ENCODE peak calls at places on chromosome 17, in five cellular contexts. N is A549, Z is stomach, X is heart right ventricle, E is GM23338. F is an unnamed sample.

GRCh38 chr17:48149174-48150106 is 41.9 kb downstream of the SNX11 start:
- DNase-seq in N (no peak), Z (no peak), X (no peak), E (peak; percentile 85), F (no peak)

GRCh38 chr17:77064608-77065007 is 76.2 kb upstream of the SEC14L1 start:
- DNase-seq in N (no peak), Z (no peak), X (no peak), E (no peak), F (no peak)

GRCh38 chr17:63696381-63696961 is 3.5 kb downstream of the LIMD2 start:
- DNase-seq in N (peak; percentile 65), Z (peak; percentile 27), X (no peak), E (peak; percentile 90), F (no peak)

GRCh38 chr17:27840688-27841087 is 40.4 kb upstream of the NOS2 start:
- DNase-seq in N (no peak), Z (no peak), X (no peak), E (no peak), F (no peak)

GRCh38 chr17:8585911-8586310 is 44.6 kb downstream of the MYH10 start:
- DNase-seq in N (no peak), Z (no peak), X (no peak), E (no peak), F (no peak)

GRCh38 chr17:70168979-70169706 is at the start of gene KCNJ2:
- DNase-seq in N (peak; percentile 85), Z (peak; percentile 92), X (peak; percentile 88), E (peak; percentile 91), F (no peak)

GRCh38 chr17:3026125-3026855 is 37.1 kb downstream of the OR1D5 start:
- DNase-seq in N (no peak), Z (no peak), X (no peak), E (no peak), F (no peak)

GRCh38 chr17:33073416-33073815 is 81.8 kb downstream of the SPACA3 start:
- DNase-seq in N (no peak), Z (no peak), X (no peak), E (no peak), F (no peak)

GRCh38 chr17:59165933-59166342 is 10.4 kb downstream of the PRR11 start:
- DNase-seq in N (peak; percentile 68), Z (peak; percentile 47), X (no peak), E (peak; percentile 89), F (peak; percentile 37)

GRCh38 chr17:34226011-34226410 is 29.1 kb upstream of the CCL2 start:
- DNase-seq in N (no peak), Z (no peak), X (no peak), E (no peak), F (no peak)

GRCh38 chr17:69592692-69593350 is 178.3 kb downstream of the MAP2K6 start:
- DNase-seq in N (no peak), Z (no peak), X (no peak), E (no peak), F (no peak)

GRCh38 chr17:58534331-58534730 is 19.9 kb upstream of the MTMR4 start:
- DNase-seq in N (no peak), Z (no peak), X (no peak), E (peak; percentile 38), F (no peak)

GRCh38 chr17:11880714-11881113 is 116.6 kb downstream of the ZNF18 start:
- DNase-seq in N (peak; percentile 33), Z (no peak), X (peak; percentile 7), E (no peak), F (no peak)

GRCh38 chr17:27520571-27521185 is 64.4 kb downstream of the KSR1 start:
- DNase-seq in N (no peak), Z (no peak), X (no peak), E (no peak), F (no peak)

GRCh38 chr17:71527311-71527710 is 593.5 kb upstream of the SOX9 start:
- DNase-seq in N (no peak), Z (no peak), X (no peak), E (no peak), F (no peak)

GRCh38 chr17:10777890-10778289 is 26.0 kb downstream of the TMEM238L start:
- DNase-seq in N (no peak), Z (peak; percentile 31), X (no peak), E (no peak), F (no peak)

GRCh38 chr17:60077672-60078519 is 825 bp downstream of the HEATR6 start:
- DNase-seq in N (no peak), Z (no peak), X (no peak), E (no peak), F (no peak)

GRCh38 chr17:40315678-40316570 is 6.9 kb downstream of the RARA start:
- DNase-seq in N (no peak), Z (peak; percentile 25), X (no peak), E (no peak), F (no peak)

GRCh38 chr17:40314557-40314953 is 5.6 kb downstream of the RARA start:
- DNase-seq in N (peak; percentile 99), Z (peak; percentile 95), X (peak; percentile 82), E (no peak), F (no peak)

GRCh38 chr17:40316571-40317344 is 7.8 kb downstream of the RARA start:
- DNase-seq in N (peak; percentile 82), Z (peak; percentile 45), X (peak; percentile 81), E (peak; percentile 85), F (no peak)

GRCh38 chr17:40313660-40314556 is 4.9 kb downstream of the RARA start:
- DNase-seq in N (no peak), Z (no peak), X (no peak), E (no peak), F (no peak)

DNA sequence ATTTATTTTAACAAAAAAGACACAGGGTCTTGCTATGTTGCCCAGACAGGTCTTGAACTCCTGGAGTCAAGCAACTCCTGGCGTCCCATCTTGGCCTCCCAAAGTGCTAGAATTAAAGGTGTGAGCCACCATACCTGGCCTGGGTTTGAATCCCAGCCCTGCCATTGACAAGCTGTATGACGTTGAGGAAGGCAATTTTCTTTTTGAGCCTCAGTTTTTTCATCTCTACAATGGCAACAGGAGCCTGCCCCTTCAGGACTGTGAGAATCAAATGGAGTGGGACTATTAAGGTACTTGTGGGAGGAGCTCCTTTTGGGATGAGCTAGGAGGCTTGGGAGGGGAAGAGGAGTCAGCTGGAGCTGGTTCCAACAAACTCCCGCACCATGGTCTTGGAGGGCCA is 6.2 kb downstream of the RARA start:
- DNase-seq in N (no peak), Z (peak; percentile 17), X (no peak), E (no peak), F (no peak)
- H3K4me1 ChIP-seq in N (peaks cover 86% of the 10 kb centered on the region), Z (peaks cover 96% of the 10 kb centered on the region), X (peaks cover 94% of the 10 kb centered on the region), E (peaks cover 26% of the 10 kb centered on the region), F (peaks cover 8% of the 10 kb centered on the region)

GRCh38 chr17:65046236-65046635 is 10.3 kb downstream of the GNA13 start:
- DNase-seq in N (no peak), Z (no peak), X (no peak), E (no peak), F (no peak)
- H3K4me1 ChIP-seq in N (peaks cover 12% of the 10 kb centered on the region), Z (peaks cover 92% of the 10 kb centered on the region), X (peaks cover 61% of the 10 kb centered on the region), E (peaks cover 8% of the 10 kb centered on the region), F (no peaks in the 10 kb centered on the region)

GRCh38 chr17:18185832-18186231 is 2.2 kb downstream of the ALKBH5 start:
- DNase-seq in N (no peak), Z (no peak), X (no peak), E (no peak), F (no peak)

GRCh38 chr17:18186271-18186982 is 2.8 kb downstream of the ALKBH5 start:
- DNase-seq in N (no peak), Z (no peak), X (no peak), E (no peak), F (no peak)

GRCh38 chr17:18187226-18187625 is 3.6 kb downstream of the ALKBH5 start:
- DNase-seq in N (no peak), Z (no peak), X (no peak), E (no peak), F (no peak)

GRCh38 chr17:18184143-18185007 is 747 bp downstream of the ALKBH5 start:
- DNase-seq in N (no peak), Z (peak; percentile 56), X (peak; percentile 38), E (peak; percentile 70), F (no peak)

GRCh38 chr17:18185391-18185790 is 1.8 kb downstream of the ALKBH5 start:
- DNase-seq in N (no peak), Z (no peak), X (no peak), E (peak; percentile 37), F (no peak)
- H3K4me1 ChIP-seq in N (peaks cover 56% of the 10 kb centered on the region), Z (peaks cover 73% of the 10 kb centered on the region), X (peaks cover 76% of the 10 kb centered on the region), E (peaks cover 26% of the 10 kb centered on the region), F (peaks cover 6% of the 10 kb centered on the region)

GRCh38 chr17:79864617-79865250 is 25.5 kb upstream of the CBX4 start:
- DNase-seq in N (no peak), Z (no peak), X (no peak), E (no peak), F (no peak)
- H3K4me1 ChIP-seq in N (no peaks in the 10 kb centered on the region), Z (no peaks in the 10 kb centered on the region), X (no peaks in the 10 kb centered on the region), E (peaks cover 5% of the 10 kb centered on the region), F (peaks cover 4% of the 10 kb centered on the region)

DNA sequence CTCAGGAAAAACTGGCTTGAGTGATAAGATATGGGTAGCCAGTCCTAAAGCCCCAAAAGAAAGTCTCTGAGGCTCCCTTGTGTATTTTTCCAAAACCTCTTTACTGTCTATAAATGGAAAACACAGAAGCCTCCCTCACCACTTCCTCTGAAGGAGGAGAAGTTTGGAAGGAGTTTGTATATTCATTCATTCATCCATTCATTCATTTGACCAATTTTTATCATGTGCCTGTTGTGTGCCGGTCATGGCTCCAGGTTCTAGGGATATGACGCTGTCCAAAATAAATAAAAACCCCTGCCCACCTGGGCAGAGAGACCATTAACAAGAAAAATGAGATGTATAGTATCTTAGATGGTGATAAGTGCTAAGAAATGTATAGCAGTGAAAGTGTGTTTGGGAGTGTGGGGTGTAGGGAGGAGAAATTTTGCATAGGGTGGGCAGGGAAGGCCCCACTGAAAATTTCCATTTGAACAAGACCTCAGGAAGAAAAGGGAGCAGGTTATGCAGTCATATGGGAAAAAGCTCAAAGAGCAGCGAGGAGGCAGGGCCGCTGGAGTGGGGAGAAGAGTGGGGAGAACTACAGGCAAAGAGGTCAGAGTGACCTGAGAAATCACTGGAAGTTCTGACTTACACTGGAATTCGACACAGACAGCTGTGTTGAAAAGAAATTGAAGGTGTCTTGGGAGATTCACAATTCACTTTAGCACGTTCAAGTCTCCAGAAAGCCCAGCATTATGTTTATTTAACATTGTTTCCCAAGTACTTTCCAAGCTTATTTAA is 6.1 kb upstream of the WIPI1 start:
- DNase-seq in N (no peak), Z (no peak), X (no peak), E (no peak), F (no peak)
- H3K4me1 ChIP-seq in N (peaks cover 7% of the 10 kb centered on the region), Z (peaks cover 15% of the 10 kb centered on the region), X (peaks cover 55% of the 10 kb centered on the region), E (peaks cover 36% of the 10 kb centered on the region), F (peaks cover 3% of the 10 kb centered on the region)